ENCODE peak calls at places on chromosomes 6 and 20, in six cellular contexts. One of them, this sample, is unnamed. For H3K4me1 and H3K27me3, the result is how much of the 10 kb centered on the place peaks cover.

GRCh38 chr6:11085758-11086435 is 7.7 kb upstream of the SMIM13 start:
- DNase-seq in spleen: no peak
- DNase-seq in osteoblast: peak
- DNase-seq in CD4-positive, alpha-beta memory T cell: no peak
- DNase-seq in fibroblast of lung: peak
- DNase-seq in HCT116: no peak
- DNase-seq in this sample: no peak

GRCh38 chr6:12494161-12494560 is 204.0 kb downstream of the EDN1 start:
- DNase-seq in spleen: no peak
- DNase-seq in osteoblast: no peak
- DNase-seq in CD4-positive, alpha-beta memory T cell: no peak
- DNase-seq in fibroblast of lung: no peak
- DNase-seq in HCT116: no peak
- DNase-seq in this sample: no peak

GRCh38 chr6:25882066-25882496 is 8.0 kb upstream of the SLC17A3 start:
- DNase-seq in spleen: peak
- DNase-seq in osteoblast: peak
- DNase-seq in CD4-positive, alpha-beta memory T cell: no peak
- DNase-seq in fibroblast of lung: no peak
- DNase-seq in HCT116: no peak
- DNase-seq in this sample: peak

GRCh38 chr6:131004387-131004755 is 58.7 kb downstream of the EPB41L2 start:
- DNase-seq in spleen: no peak
- DNase-seq in osteoblast: no peak
- DNase-seq in CD4-positive, alpha-beta memory T cell: no peak
- DNase-seq in fibroblast of lung: no peak
- DNase-seq in HCT116: no peak
- DNase-seq in this sample: no peak

GRCh38 chr6:151148111-151148510 is 91.7 kb upstream of the AKAP12 start:
- DNase-seq in spleen: no peak
- DNase-seq in osteoblast: no peak
- DNase-seq in CD4-positive, alpha-beta memory T cell: no peak
- DNase-seq in fibroblast of lung: no peak
- DNase-seq in HCT116: no peak
- DNase-seq in this sample: peak

GRCh38 chr6:81105998-81106397 is 646.5 kb downstream of the TENT5A start:
- DNase-seq in spleen: no peak
- DNase-seq in osteoblast: peak
- DNase-seq in CD4-positive, alpha-beta memory T cell: no peak
- DNase-seq in fibroblast of lung: no peak
- DNase-seq in HCT116: no peak
- DNase-seq in this sample: no peak

GRCh38 chr6:137426007-137426689 is 68.0 kb downstream of the OLIG3 start:
- DNase-seq in spleen: no peak
- DNase-seq in osteoblast: no peak
- DNase-seq in CD4-positive, alpha-beta memory T cell: no peak
- DNase-seq in fibroblast of lung: no peak
- DNase-seq in HCT116: no peak
- DNase-seq in this sample: no peak

GRCh38 chr6:99241905-99242534 is 107.5 kb downstream of the FAXC start:
- DNase-seq in spleen: no peak
- DNase-seq in osteoblast: no peak
- DNase-seq in CD4-positive, alpha-beta memory T cell: no peak
- DNase-seq in fibroblast of lung: peak
- DNase-seq in HCT116: peak
- DNase-seq in this sample: no peak

GRCh38 chr6:56479381-56479780 is 163.3 kb downstream of the DST start:
- DNase-seq in spleen: no peak
- DNase-seq in osteoblast: peak
- DNase-seq in CD4-positive, alpha-beta memory T cell: no peak
- DNase-seq in fibroblast of lung: no peak
- DNase-seq in HCT116: no peak
- DNase-seq in this sample: no peak

GRCh38 chr20:37383229-37383989 is 37.5 kb downstream of the SRC start:
- DNase-seq in spleen: peak
- DNase-seq in osteoblast: peak
- DNase-seq in CD4-positive, alpha-beta memory T cell: no peak
- DNase-seq in fibroblast of lung: peak
- DNase-seq in HCT116: peak
- DNase-seq in this sample: no peak

GRCh38 chr6:24766685-24767462 is 7.9 kb upstream of the GMNN start:
- DNase-seq in spleen: no peak
- DNase-seq in osteoblast: peak
- DNase-seq in CD4-positive, alpha-beta memory T cell: peak
- DNase-seq in fibroblast of lung: peak
- DNase-seq in HCT116: no peak
- DNase-seq in this sample: no peak

GRCh38 chr6:136613477-136613876 is 63.3 kb upstream of the MAP7 start:
- DNase-seq in spleen: no peak
- DNase-seq in osteoblast: no peak
- DNase-seq in CD4-positive, alpha-beta memory T cell: no peak
- DNase-seq in fibroblast of lung: no peak
- DNase-seq in HCT116: no peak
- DNase-seq in this sample: no peak

GRCh38 chr20:58359441-58359840 is 29.6 kb upstream of the VAPB start:
- DNase-seq in spleen: no peak
- DNase-seq in osteoblast: no peak
- DNase-seq in CD4-positive, alpha-beta memory T cell: no peak
- DNase-seq in fibroblast of lung: peak
- DNase-seq in HCT116: no peak
- DNase-seq in this sample: no peak

GRCh38 chr20:60101201-60101893 is 143.1 kb downstream of the CDH26 start:
- DNase-seq in spleen: no peak
- DNase-seq in osteoblast: peak
- DNase-seq in CD4-positive, alpha-beta memory T cell: no peak
- DNase-seq in fibroblast of lung: no peak
- DNase-seq in HCT116: no peak
- DNase-seq in this sample: no peak

GRCh38 chr20:38032585-38033329 is 499 bp downstream of the TTI1 start:
- DNase-seq in spleen: peak
- DNase-seq in osteoblast: no peak
- DNase-seq in CD4-positive, alpha-beta memory T cell: no peak
- DNase-seq in fibroblast of lung: no peak
- DNase-seq in HCT116: no peak
- DNase-seq in this sample: peak

GRCh38 chr6:4401408-4402367 is 266.3 kb upstream of the ECI2 start:
- DNase-seq in spleen: no peak
- DNase-seq in osteoblast: peak
- DNase-seq in CD4-positive, alpha-beta memory T cell: no peak
- DNase-seq in fibroblast of lung: peak
- DNase-seq in HCT116: no peak
- DNase-seq in this sample: peak

GRCh38 chr20:8315639-8316573 is 183.8 kb downstream of the PLCB1 start:
- DNase-seq in spleen: no peak
- DNase-seq in osteoblast: no peak
- DNase-seq in CD4-positive, alpha-beta memory T cell: no peak
- DNase-seq in fibroblast of lung: no peak
- DNase-seq in HCT116: no peak
- DNase-seq in this sample: no peak

GRCh38 chr6:104284872-104285271 is 574.8 kb downstream of the HACE1 start:
- DNase-seq in spleen: no peak
- DNase-seq in osteoblast: peak
- DNase-seq in CD4-positive, alpha-beta memory T cell: no peak
- DNase-seq in fibroblast of lung: no peak
- DNase-seq in HCT116: no peak
- DNase-seq in this sample: no peak

GRCh38 chr6:41171908-41172307 is 9.0 kb upstream of the TREM2 start:
- DNase-seq in spleen: no peak
- DNase-seq in osteoblast: no peak
- DNase-seq in CD4-positive, alpha-beta memory T cell: no peak
- DNase-seq in fibroblast of lung: no peak
- DNase-seq in HCT116: no peak
- DNase-seq in this sample: no peak

GRCh38 chr20:4810446-4811019 is 88.8 kb downstream of the PRND start:
- DNase-seq in spleen: no peak
- DNase-seq in osteoblast: no peak
- DNase-seq in CD4-positive, alpha-beta memory T cell: no peak
- DNase-seq in fibroblast of lung: no peak
- DNase-seq in HCT116: no peak
- DNase-seq in this sample: no peak

GRCh38 chr6:143556529-143556928 is 45.0 kb upstream of the FUCA2 start:
- DNase-seq in spleen: no peak
- DNase-seq in osteoblast: peak
- DNase-seq in CD4-positive, alpha-beta memory T cell: no peak
- DNase-seq in fibroblast of lung: peak
- DNase-seq in HCT116: no peak
- DNase-seq in this sample: no peak

GRCh38 chr6:114419175-114419574 is 76.4 kb upstream of the HS3ST5 start:
- DNase-seq in spleen: no peak
- DNase-seq in osteoblast: no peak
- DNase-seq in CD4-positive, alpha-beta memory T cell: no peak
- DNase-seq in fibroblast of lung: no peak
- DNase-seq in HCT116: no peak
- DNase-seq in this sample: no peak

GRCh38 chr20:32357869-32358631 is at the start of gene ASXL1:
- DNase-seq in spleen: peak
- DNase-seq in osteoblast: peak
- DNase-seq in CD4-positive, alpha-beta memory T cell: peak
- DNase-seq in fibroblast of lung: peak
- DNase-seq in HCT116: peak
- DNase-seq in this sample: peak

GRCh38 chr20:32359633-32360332 is 1.7 kb downstream of the ASXL1 start:
- DNase-seq in spleen: no peak
- DNase-seq in osteoblast: peak
- DNase-seq in CD4-positive, alpha-beta memory T cell: peak
- DNase-seq in fibroblast of lung: peak
- DNase-seq in HCT116: no peak
- DNase-seq in this sample: no peak

GRCh38 chr20:32356935-32357868 is 929 bp upstream of the ASXL1 start:
- DNase-seq in spleen: no peak
- DNase-seq in osteoblast: peak
- DNase-seq in CD4-positive, alpha-beta memory T cell: no peak
- DNase-seq in fibroblast of lung: no peak
- DNase-seq in HCT116: peak
- DNase-seq in this sample: no peak

GRCh38 chr20:32358883-32359632 is 927 bp downstream of the ASXL1 start:
- DNase-seq in spleen: peak
- DNase-seq in osteoblast: peak
- DNase-seq in CD4-positive, alpha-beta memory T cell: peak
- DNase-seq in fibroblast of lung: peak
- DNase-seq in HCT116: no peak
- DNase-seq in this sample: peak

DNA sequence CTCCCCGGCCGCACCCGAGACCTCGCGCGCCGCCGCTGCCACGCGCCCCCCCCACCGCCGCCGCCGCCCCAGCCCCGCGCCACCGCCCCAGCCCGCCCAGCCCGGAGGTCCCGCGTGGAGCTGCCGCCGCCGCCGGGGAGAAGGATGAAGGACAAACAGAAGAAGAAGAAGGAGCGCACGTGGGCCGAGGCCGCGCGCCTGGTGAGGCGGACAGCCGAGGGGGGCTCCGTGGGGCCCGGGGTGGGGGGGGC is 426 bp downstream of the ASXL1 start:
- DNase-seq in spleen: no peak
- DNase-seq in osteoblast: no peak
- DNase-seq in CD4-positive, alpha-beta memory T cell: no peak
- DNase-seq in fibroblast of lung: no peak
- DNase-seq in HCT116: no peak
- DNase-seq in this sample: no peak
- H3K4me1 ChIP-seq in spleen: half or more
- H3K4me1 ChIP-seq in osteoblast: half or more
- H3K4me1 ChIP-seq in CD4-positive, alpha-beta memory T cell: under half
- H3K4me1 ChIP-seq in fibroblast of lung: under half
- H3K4me1 ChIP-seq in HCT116: under half
- H3K4me1 ChIP-seq in this sample: under half

GRCh38 chr6:116158641-116159040 is 32.7 kb upstream of the COL10A1 start:
- DNase-seq in spleen: no peak
- DNase-seq in osteoblast: peak
- DNase-seq in CD4-positive, alpha-beta memory T cell: no peak
- DNase-seq in fibroblast of lung: peak
- DNase-seq in HCT116: no peak
- DNase-seq in this sample: no peak

GRCh38 chr6:116159782-116160524 is 34.0 kb upstream of the COL10A1 start:
- DNase-seq in spleen: no peak
- DNase-seq in osteoblast: no peak
- DNase-seq in CD4-positive, alpha-beta memory T cell: no peak
- DNase-seq in fibroblast of lung: no peak
- DNase-seq in HCT116: no peak
- DNase-seq in this sample: no peak

GRCh38 chr6:116154887-116155286 is 29.0 kb upstream of the COL10A1 start:
- DNase-seq in spleen: no peak
- DNase-seq in osteoblast: no peak
- DNase-seq in CD4-positive, alpha-beta memory T cell: no peak
- DNase-seq in fibroblast of lung: no peak
- DNase-seq in HCT116: no peak
- DNase-seq in this sample: no peak

GRCh38 chr6:116156405-116157326 is 30.7 kb upstream of the COL10A1 start:
- DNase-seq in spleen: no peak
- DNase-seq in osteoblast: no peak
- DNase-seq in CD4-positive, alpha-beta memory T cell: no peak
- DNase-seq in fibroblast of lung: no peak
- DNase-seq in HCT116: no peak
- DNase-seq in this sample: no peak

GRCh38 chr6:116157391-116157790 is 31.5 kb upstream of the COL10A1 start:
- DNase-seq in spleen: no peak
- DNase-seq in osteoblast: no peak
- DNase-seq in CD4-positive, alpha-beta memory T cell: no peak
- DNase-seq in fibroblast of lung: no peak
- DNase-seq in HCT116: no peak
- DNase-seq in this sample: no peak
- H3K27me3 ChIP-seq in spleen: under half
- H3K27me3 ChIP-seq in osteoblast: under half
- H3K27me3 ChIP-seq in CD4-positive, alpha-beta memory T cell: under half
- H3K27me3 ChIP-seq in fibroblast of lung: under half
- H3K27me3 ChIP-seq in HCT116: under half
- H3K27me3 ChIP-seq in this sample: under half

GRCh38 chr6:3331948-3332347 is 73.2 kb downstream of the PSMG4 start:
- DNase-seq in spleen: no peak
- DNase-seq in osteoblast: no peak
- DNase-seq in CD4-positive, alpha-beta memory T cell: no peak
- DNase-seq in fibroblast of lung: no peak
- DNase-seq in HCT116: no peak
- DNase-seq in this sample: no peak

GRCh38 chr6:3328796-3329195 is 70.0 kb downstream of the PSMG4 start:
- DNase-seq in spleen: peak
- DNase-seq in osteoblast: no peak
- DNase-seq in CD4-positive, alpha-beta memory T cell: no peak
- DNase-seq in fibroblast of lung: no peak
- DNase-seq in HCT116: no peak
- DNase-seq in this sample: no peak

GRCh38 chr6:3329491-3330051 is 70.8 kb downstream of the PSMG4 start:
- DNase-seq in spleen: peak
- DNase-seq in osteoblast: no peak
- DNase-seq in CD4-positive, alpha-beta memory T cell: no peak
- DNase-seq in fibroblast of lung: no peak
- DNase-seq in HCT116: no peak
- DNase-seq in this sample: no peak

GRCh38 chr6:3331498-3331897 is 72.8 kb downstream of the PSMG4 start:
- DNase-seq in spleen: no peak
- DNase-seq in osteoblast: no peak
- DNase-seq in CD4-positive, alpha-beta memory T cell: no peak
- DNase-seq in fibroblast of lung: no peak
- DNase-seq in HCT116: no peak
- DNase-seq in this sample: no peak

GRCh38 chr6:3330199-3330598 is 71.5 kb downstream of the PSMG4 start:
- DNase-seq in spleen: peak
- DNase-seq in osteoblast: no peak
- DNase-seq in CD4-positive, alpha-beta memory T cell: no peak
- DNase-seq in fibroblast of lung: no peak
- DNase-seq in HCT116: no peak
- DNase-seq in this sample: no peak
- H3K27ac ChIP-seq in spleen: peak
- H3K27ac ChIP-seq in osteoblast: no peak
- H3K27ac ChIP-seq in CD4-positive, alpha-beta memory T cell: no peak
- H3K27ac ChIP-seq in fibroblast of lung: no peak
- H3K27ac ChIP-seq in HCT116: no peak
- H3K27ac ChIP-seq in this sample: no peak

GRCh38 chr20:63685269-63686026 is 11.0 kb upstream of the TNFRSF6B start:
- DNase-seq in spleen: peak
- DNase-seq in osteoblast: no peak
- DNase-seq in CD4-positive, alpha-beta memory T cell: no peak
- DNase-seq in fibroblast of lung: no peak
- DNase-seq in HCT116: no peak
- DNase-seq in this sample: no peak
- H3K4me1 ChIP-seq in spleen: half or more
- H3K4me1 ChIP-seq in osteoblast: under half
- H3K4me1 ChIP-seq in CD4-positive, alpha-beta memory T cell: under half
- H3K4me1 ChIP-seq in fibroblast of lung: under half
- H3K4me1 ChIP-seq in HCT116: half or more
- H3K4me1 ChIP-seq in this sample: under half